ENCODE peak calls at places on chromosomes 11 and 22, in nine cellular contexts. U is mesendoderm, S is adipocyte, P is H9, I is HepG2, O is K562, G is GM23248, L is PC-3, F is IMR-90. J is an unnamed sample.

GRCh38 chr22:46522743-46523300 is 14.6 kb downstream of the CELSR1 start:
- DNase-seq in I (no peak), P (no peak), L (no peak), G (no peak), S (no peak), O (no peak), F (no peak), U (no peak), J (peak)

GRCh38 chr11:118342503-118343161 is at the start of gene CD3D:
- DNase-seq in O (peak), L (no peak), S (no peak), I (peak), U (peak), F (no peak), G (no peak), P (no peak), J (peak)

GRCh38 chr11:69840371-69841169 is 21.4 kb upstream of the FGF3 start:
- DNase-seq in L (peak), U (no peak), F (no peak), O (no peak), S (no peak), G (no peak), P (peak), I (no peak), J (peak)

GRCh38 chr11:124798991-124799383 is 1.2 kb downstream of the MSANTD2 start:
- DNase-seq in P (no peak), L (peak), I (no peak), F (peak), U (peak), O (no peak), S (peak), G (peak), J (peak)

GRCh38 chr11:83035070-83035854 is 36.4 kb downstream of the RAB30 start:
- DNase-seq in O (no peak), S (peak), G (peak), F (no peak), P (no peak), I (no peak), L (no peak), U (no peak), J (no peak)

GRCh38 chr11:124898711-124899110 is 1.0 kb upstream of the ROBO4 start:
- DNase-seq in P (peak), U (peak), I (peak), O (no peak), L (peak), S (peak), G (peak), F (no peak), J (peak)

GRCh38 chr11:723120-723883 is 17.3 kb downstream of the EPS8L2 start:
- DNase-seq in S (peak), U (no peak), I (peak), P (peak), F (peak), O (no peak), G (peak), L (peak), J (no peak)

GRCh38 chr11:107014871-107015270 is 3.4 kb downstream of the GUCY1A2 start:
- DNase-seq in U (no peak), F (no peak), I (no peak), O (no peak), G (peak), S (peak), P (no peak), L (peak), J (no peak)

GRCh38 chr22:45891471-45891995 is 85.4 kb downstream of the WNT7B start:
- DNase-seq in I (no peak), S (no peak), U (no peak), O (no peak), F (no peak), P (no peak), L (no peak), G (no peak), J (peak)

GRCh38 chr22:39567135-39567946 is 3.2 kb upstream of the CACNA1I start:
- DNase-seq in F (no peak), G (no peak), L (no peak), S (no peak), U (no peak), O (no peak), I (no peak), P (no peak), J (no peak)

GRCh38 chr11:66272600-66272999 is 4.2 kb downstream of the RAB1B start:
- DNase-seq in S (no peak), P (no peak), O (no peak), L (no peak), I (no peak), U (no peak), G (no peak), F (no peak), J (no peak)

GRCh38 chr22:38505595-38506117 is 455 bp downstream of the DDX17 start:
- DNase-seq in O (peak), P (no peak), S (peak), F (peak), L (peak), G (peak), U (peak), I (no peak), J (no peak)

GRCh38 chr11:71078482-71078881 is 173.9 kb downstream of the SHANK2 start:
- DNase-seq in P (no peak), O (peak), S (no peak), I (no peak), G (peak), F (no peak), L (peak), U (peak), J (no peak)

GRCh38 chr11:85844439-85845051 is 10.6 kb upstream of the CCDC83 start:
- DNase-seq in O (no peak), L (peak), F (peak), U (peak), S (peak), I (no peak), G (peak), P (no peak), J (no peak)

DNA sequence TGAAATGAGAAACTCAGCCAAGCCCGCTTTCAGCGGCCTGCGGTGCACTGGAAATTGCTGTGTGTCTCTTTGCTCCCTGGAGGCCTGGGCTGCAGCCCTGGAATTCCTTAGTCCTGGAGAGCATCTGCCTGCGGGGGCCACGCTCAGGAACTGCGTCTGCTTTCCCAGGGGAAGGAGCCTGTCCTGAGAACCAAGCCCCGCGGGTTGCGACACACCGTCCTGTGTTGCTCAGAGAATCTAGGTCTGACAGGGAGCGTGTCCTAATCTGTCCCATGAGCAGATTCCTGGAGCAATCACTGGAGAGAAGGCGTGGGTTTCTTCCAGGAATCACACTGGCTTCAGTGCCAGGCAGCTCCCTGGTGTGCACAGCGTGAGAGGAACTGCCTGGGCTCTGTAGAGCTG is 708.1 kb downstream of the BRD1 start:
- DNase-seq in G (no peak), O (no peak), I (no peak), P (peak), U (peak), L (no peak), S (no peak), F (no peak), J (peak)
- H3K9ac ChIP-seq in G (no peak), O (no peak), I (no peak), P (no peak), U (no peak), L (no peak), S (no peak), F (no peak), J (no peak)

GRCh38 chr11:67396258-67396581 is 4.4 kb downstream of the RAD9A start:
- DNase-seq in F (no peak), P (no peak), O (no peak), G (no peak), U (no peak), S (no peak), L (no peak), I (no peak), J (no peak)

GRCh38 chr11:67398661-67399563 is 2.7 kb downstream of the PPP1CA start:
- DNase-seq in L (no peak), F (no peak), S (no peak), O (peak), U (no peak), G (no peak), P (no peak), I (no peak), J (no peak)

GRCh38 chr11:67396587-67397398 is 4.9 kb downstream of the PPP1CA start:
- DNase-seq in P (peak), S (no peak), I (no peak), F (no peak), L (no peak), O (peak), U (peak), G (no peak), J (peak)

GRCh38 chr11:67397536-67397935 is 4.1 kb downstream of the PPP1CA start:
- DNase-seq in P (no peak), I (no peak), L (no peak), O (peak), F (no peak), U (no peak), G (no peak), S (no peak), J (no peak)

GRCh38 chr11:67397986-67398660 is 3.5 kb downstream of the PPP1CA start:
- DNase-seq in U (no peak), G (no peak), O (no peak), P (no peak), F (no peak), S (no peak), I (no peak), L (no peak), J (no peak)
- H3K9ac ChIP-seq in U (no peak), G (no peak), O (peak), P (no peak), F (no peak), S (no peak), I (no peak), L (no peak), J (no peak)

GRCh38 chr11:67303132-67303988 is at the start of gene SSH3:
- DNase-seq in P (peak), L (peak), O (peak), I (peak), F (peak), G (peak), U (peak), S (peak), J (peak)
- H3K9ac ChIP-seq in P (no peak), L (peak), O (no peak), I (peak), F (peak), G (peak), U (peak), S (peak), J (peak)

DNA sequence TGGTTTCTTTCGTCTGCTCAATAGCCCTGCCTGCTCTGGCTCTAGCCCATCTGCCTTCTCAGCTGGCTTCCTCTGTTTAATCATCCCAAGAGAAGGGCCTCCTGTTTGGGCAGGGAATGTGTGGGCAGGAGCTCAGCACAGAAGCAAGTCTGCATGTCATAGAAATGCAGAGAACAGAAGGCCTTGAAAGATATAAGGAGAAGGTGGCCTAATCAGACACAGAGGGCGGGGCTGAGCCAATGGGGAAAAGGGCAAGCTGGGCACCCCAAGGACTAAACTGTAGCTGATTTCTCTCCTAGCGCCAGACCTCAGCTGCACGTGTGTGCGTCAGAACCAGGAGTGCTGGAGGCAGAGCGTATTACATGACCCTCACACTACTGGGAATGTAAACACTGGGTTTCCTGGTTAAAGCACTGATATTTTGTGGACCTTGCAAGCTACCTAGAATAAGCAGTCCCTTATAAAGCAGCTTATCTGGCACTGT is 7.6 kb upstream of the CCKBR start:
- DNase-seq in U (no peak), S (peak), I (no peak), G (peak), L (no peak), O (peak), F (peak), P (no peak), J (no peak)
- H3K9ac ChIP-seq in U (no peak), S (no peak), I (no peak), G (no peak), L (no peak), O (no peak), F (no peak), P (no peak), J (no peak)

DNA sequence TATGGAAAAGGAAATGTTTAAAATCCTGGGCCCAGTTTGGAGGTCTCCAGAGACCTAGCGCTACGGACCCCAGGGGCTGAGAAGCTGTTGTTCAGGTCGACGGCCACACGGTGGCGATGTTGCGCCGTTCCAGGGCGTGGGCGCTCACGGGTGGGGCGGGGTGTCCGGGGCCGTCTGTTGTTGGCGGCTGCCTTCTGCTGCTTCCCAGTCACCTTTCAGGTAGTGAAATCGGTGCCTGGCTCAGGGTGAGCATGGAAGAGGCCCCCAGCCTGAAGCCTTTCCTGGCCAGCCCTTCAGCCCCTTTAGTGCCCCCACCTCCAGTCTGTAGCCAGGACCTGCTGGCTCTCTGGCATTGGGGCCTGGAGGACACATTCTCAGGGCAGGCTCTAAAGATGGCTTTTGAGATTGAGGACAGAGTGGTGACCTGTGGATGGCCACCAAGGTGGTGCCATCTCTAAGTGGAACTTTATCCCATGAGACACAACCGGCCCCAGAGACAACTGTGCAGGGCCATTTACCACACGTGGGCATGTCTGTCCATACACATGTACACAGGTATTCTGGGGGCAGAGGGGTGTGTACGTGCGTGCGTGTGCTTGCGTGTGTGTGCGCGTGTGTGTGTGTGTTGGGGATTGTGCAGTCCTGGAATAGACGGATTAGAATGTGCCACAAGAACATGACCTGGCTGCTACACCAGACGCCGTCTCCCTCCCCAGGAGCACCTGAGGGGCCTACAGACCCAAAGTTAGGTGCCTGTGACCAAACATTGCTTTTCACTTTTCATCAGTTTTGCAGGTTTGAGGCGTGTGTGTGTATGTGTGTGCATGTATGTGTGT is 53.8 kb downstream of the ST14 start:
- DNase-seq in L (peak), P (peak), O (peak), I (peak), U (peak), S (peak), F (peak), G (peak), J (peak)
- H3K9ac ChIP-seq in L (no peak), P (no peak), O (no peak), I (no peak), U (no peak), S (no peak), F (no peak), G (no peak), J (no peak)

DNA sequence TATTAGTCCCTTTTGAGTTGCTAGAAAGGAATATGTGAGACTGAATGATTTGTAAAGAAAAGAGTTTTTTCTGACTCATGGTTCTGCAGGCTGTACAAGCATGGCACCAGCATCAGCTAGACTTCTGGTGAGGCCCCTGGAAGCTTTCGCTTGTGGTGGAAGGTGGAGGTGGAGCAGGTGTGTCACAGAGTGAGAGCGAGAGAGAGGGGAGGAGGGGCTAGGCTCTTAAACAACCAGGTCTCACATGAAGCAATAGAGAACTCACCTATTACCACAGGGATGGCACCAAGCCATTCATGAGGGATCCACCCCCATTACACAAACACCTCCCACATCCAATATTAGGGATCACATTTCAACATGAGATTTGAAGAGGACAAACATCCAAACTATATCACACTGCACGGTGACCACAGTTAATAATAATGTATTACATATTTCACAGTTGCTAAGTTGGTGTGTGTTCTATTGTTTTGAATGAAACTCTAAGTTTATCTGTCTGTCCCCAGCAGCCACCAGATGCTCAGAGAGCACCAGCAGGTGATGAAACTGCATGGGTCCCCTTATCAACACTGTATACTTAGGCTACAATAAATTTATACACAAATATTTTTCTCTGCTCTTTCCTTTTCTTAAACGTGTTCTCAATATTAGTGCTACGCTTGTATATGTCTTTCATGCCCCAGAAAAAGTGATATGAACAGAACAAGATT is 14.1 kb downstream of the ZFP91 start:
- DNase-seq in P (no peak), F (no peak), U (no peak), I (no peak), G (no peak), S (no peak), L (peak), O (no peak), J (no peak)
- H3K9ac ChIP-seq in P (no peak), F (no peak), U (no peak), I (no peak), G (no peak), S (no peak), L (no peak), O (no peak), J (no peak)

GRCh38 chr11:111870113-111870512 is 1.3 kb downstream of the ALG9 start:
- DNase-seq in I (no peak), O (no peak), G (no peak), F (no peak), P (no peak), S (no peak), U (no peak), L (no peak), J (no peak)
- H3K9ac ChIP-seq in I (peak), O (peak), G (no peak), F (no peak), P (no peak), S (peak), U (no peak), L (peak), J (no peak)

GRCh38 chr11:123628936-123629683 is 25.3 kb downstream of the SCN3B start:
- DNase-seq in I (no peak), F (peak), O (no peak), S (peak), U (no peak), G (peak), P (no peak), L (peak), J (no peak)

GRCh38 chr11:123622576-123622975 is 31.8 kb downstream of the SCN3B start:
- DNase-seq in F (no peak), U (no peak), G (no peak), P (no peak), L (no peak), S (no peak), O (no peak), I (no peak), J (no peak)

GRCh38 chr11:123630126-123630531 is 24.3 kb downstream of the SCN3B start:
- DNase-seq in O (no peak), P (no peak), F (no peak), I (no peak), U (no peak), S (no peak), G (no peak), L (no peak), J (no peak)

DNA sequence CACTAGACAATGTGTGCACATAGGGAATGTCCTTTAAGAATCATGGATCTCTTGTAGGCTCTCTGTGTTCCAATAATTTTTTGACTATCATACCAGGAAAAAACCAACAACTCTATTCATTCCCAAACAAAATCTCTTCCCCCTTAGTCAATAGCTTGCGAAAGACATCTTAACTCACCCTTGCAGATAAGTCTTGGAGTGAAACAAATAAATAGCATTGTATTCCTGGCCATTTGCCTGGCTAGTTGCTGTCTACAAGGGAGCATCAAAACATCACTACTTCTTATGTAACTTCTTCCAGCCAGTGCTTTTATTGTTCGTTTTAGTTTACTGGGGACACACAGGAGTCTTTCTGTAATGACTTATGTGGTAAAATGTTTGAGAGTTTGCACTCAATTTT is 29.4 kb downstream of the SCN3B start:
- DNase-seq in O (no peak), P (no peak), F (peak), U (no peak), I (no peak), G (peak), L (no peak), S (no peak), J (no peak)
- H3K9ac ChIP-seq in O (no peak), P (no peak), F (no peak), U (no peak), I (no peak), G (no peak), L (no peak), S (no peak), J (no peak)